ENCODE peak calls at places on chromosome X, in ten cellular contexts. E, Z, Q, W, N, H, D, Y, X and O are unnamed samples.

GRCh38 chrX:27890611-27891010 is 82.8 kb downstream of the MAGEB10 start:
- DNase-seq in E (no peak), Z (peak), Q (no peak), W (peak), N (no peak), H (peak), D (no peak), Y (no peak), X (no peak), O (no peak)

GRCh38 chrX:129678176-129678880 is 23.6 kb upstream of the APLN start:
- DNase-seq in E (peak), Z (no peak), Q (peak), W (no peak), N (peak), H (peak), D (peak), Y (peak), X (peak), O (no peak)

GRCh38 chrX:154398668-154399526 is 720 bp downstream of the RPL10 start:
- DNase-seq in E (peak), Z (peak), Q (peak), W (peak), N (peak), H (peak), D (peak), Y (peak), X (peak), O (no peak)

GRCh38 chrX:11267311-11267910 is 25.8 kb upstream of the AMELX start:
- DNase-seq in E (no peak), Z (no peak), Q (no peak), W (peak), N (no peak), H (peak), D (no peak), Y (no peak), X (no peak), O (no peak)

GRCh38 chrX:11113731-11114130 is 2.6 kb downstream of the HCCS start:
- DNase-seq in E (no peak), Z (no peak), Q (no peak), W (no peak), N (no peak), H (peak), D (no peak), Y (no peak), X (no peak), O (no peak)

GRCh38 chrX:130121505-130121800 is 11.2 kb upstream of the ELF4 start:
- DNase-seq in E (no peak), Z (no peak), Q (no peak), W (no peak), N (no peak), H (no peak), D (no peak), Y (no peak), X (no peak), O (no peak)

GRCh38 chrX:16822723-16823122 is 36.5 kb downstream of the TXLNG start:
- DNase-seq in E (no peak), Z (peak), Q (no peak), W (peak), N (no peak), H (peak), D (no peak), Y (no peak), X (no peak), O (no peak)

GRCh38 chrX:24982306-24982965 is 33.3 kb downstream of the ARX start:
- DNase-seq in E (no peak), Z (peak), Q (no peak), W (peak), N (no peak), H (peak), D (no peak), Y (no peak), X (no peak), O (no peak)

GRCh38 chrX:149682956-149683947 is 28.6 kb upstream of the MAGEA11 start:
- DNase-seq in E (no peak), Z (no peak), Q (no peak), W (no peak), N (no peak), H (no peak), D (no peak), Y (no peak), X (no peak), O (no peak)

GRCh38 chrX:13029831-13030771 is 14.3 kb downstream of the FAM9C start:
- DNase-seq in E (no peak), Z (no peak), Q (no peak), W (no peak), N (peak), H (no peak), D (peak), Y (no peak), X (no peak), O (no peak)

GRCh38 chrX:65677954-65678469 is 10.6 kb downstream of the MSN start:
- DNase-seq in E (no peak), Z (peak), Q (no peak), W (peak), N (peak), H (peak), D (peak), Y (no peak), X (no peak), O (no peak)

GRCh38 chrX:56764153-56764974 is 35.3 kb downstream of the NBDY start:
- DNase-seq in E (peak), Z (peak), Q (peak), W (peak), N (peak), H (peak), D (peak), Y (no peak), X (peak), O (peak)

GRCh38 chrX:291411-291901 is 10.3 kb downstream of the PLCXD1 start:
- DNase-seq in E (no peak), Z (no peak), Q (no peak), W (no peak), N (no peak), H (no peak), D (no peak), Y (peak), X (no peak), O (no peak)

GRCh38 chrX:69070949-69071650 is 94.2 kb downstream of the PJA1 start:
- DNase-seq in E (peak), Z (peak), Q (no peak), W (no peak), N (peak), H (no peak), D (peak), Y (no peak), X (no peak), O (no peak)

GRCh38 chrX:151633157-151633556 is 62.1 kb upstream of the PRRG3 start:
- DNase-seq in E (no peak), Z (no peak), Q (no peak), W (no peak), N (no peak), H (no peak), D (no peak), Y (no peak), X (no peak), O (no peak)

GRCh38 chrX:151873096-151873495 is 39.6 kb upstream of the MAGEA4 start:
- DNase-seq in E (no peak), Z (peak), Q (no peak), W (peak), N (no peak), H (no peak), D (no peak), Y (no peak), X (no peak), O (no peak)

GRCh38 chrX:63128509-63128908 is 222.6 kb downstream of the SPIN4 start:
- DNase-seq in E (no peak), Z (peak), Q (no peak), W (peak), N (peak), H (peak), D (no peak), Y (no peak), X (no peak), O (no peak)

GRCh38 chrX:108224727-108225455 is 133.3 kb downstream of the ATG4A start:
- DNase-seq in E (no peak), Z (peak), Q (no peak), W (peak), N (peak), H (peak), D (no peak), Y (no peak), X (no peak), O (no peak)

GRCh38 chrX:19544693-19545305 is 29.5 kb upstream of the MAP3K15 start:
- DNase-seq in E (peak), Z (peak), Q (peak), W (peak), N (peak), H (peak), D (peak), Y (no peak), X (no peak), O (no peak)

GRCh38 chrX:107968623-107969022 is 13.5 kb downstream of the TEX13B start:
- DNase-seq in E (no peak), Z (no peak), Q (no peak), W (peak), N (no peak), H (no peak), D (no peak), Y (no peak), X (no peak), O (no peak)

GRCh38 chrX:32871636-32872035 is 339.7 kb downstream of the DMD start:
- DNase-seq in E (no peak), Z (no peak), Q (no peak), W (no peak), N (no peak), H (no peak), D (no peak), Y (no peak), X (no peak), O (no peak)

GRCh38 chrX:101485212-101486064 is at the start of gene ARMCX4:
- DNase-seq in E (peak), Z (peak), Q (no peak), W (peak), N (peak), H (peak), D (peak), Y (peak), X (peak), O (no peak)

GRCh38 chrX:134431894-134432293 is 28.1 kb upstream of the HPRT1 start:
- DNase-seq in E (no peak), Z (peak), Q (no peak), W (peak), N (no peak), H (peak), D (no peak), Y (no peak), X (no peak), O (no peak)

GRCh38 chrX:77085372-77085771 is 361.8 kb upstream of the FGF16 start:
- DNase-seq in E (no peak), Z (no peak), Q (no peak), W (no peak), N (no peak), H (no peak), D (no peak), Y (no peak), X (no peak), O (no peak)

GRCh38 chrX:20517565-20517964 is 250.9 kb upstream of the RPS6KA3 start:
- DNase-seq in E (peak), Z (peak), Q (no peak), W (peak), N (no peak), H (peak), D (no peak), Y (no peak), X (no peak), O (no peak)

GRCh38 chrX:155857561-155857960 is 23.6 kb upstream of the VAMP7 start:
- DNase-seq in E (no peak), Z (peak), Q (no peak), W (peak), N (no peak), H (no peak), D (no peak), Y (no peak), X (no peak), O (no peak)

GRCh38 chrX:129653985-129654651 is 638 bp downstream of the APLN start:
- DNase-seq in E (peak), Z (no peak), Q (no peak), W (no peak), N (no peak), H (no peak), D (no peak), Y (no peak), X (no peak), O (no peak)

GRCh38 chrX:39174761-39175417 is 373.6 kb downstream of the MID1IP1 start:
- DNase-seq in E (no peak), Z (peak), Q (no peak), W (peak), N (peak), H (no peak), D (no peak), Y (peak), X (no peak), O (no peak)

GRCh38 chrX:150504399-150505186 is 63.8 kb upstream of the MTM1 start:
- DNase-seq in E (no peak), Z (peak), Q (no peak), W (peak), N (no peak), H (peak), D (no peak), Y (no peak), X (no peak), O (no peak)

GRCh38 chrX:123481908-123482873 is 250.7 kb downstream of the THOC2 start:
- DNase-seq in E (no peak), Z (peak), Q (no peak), W (peak), N (no peak), H (peak), D (no peak), Y (no peak), X (no peak), O (no peak)
- TF ChIP-seq CTCF in E (no peak), Z (no peak), Q (no peak), W (no peak), N (no peak), H (peak), D (no peak), Y (no peak), X (no peak), O (no peak)

DNA sequence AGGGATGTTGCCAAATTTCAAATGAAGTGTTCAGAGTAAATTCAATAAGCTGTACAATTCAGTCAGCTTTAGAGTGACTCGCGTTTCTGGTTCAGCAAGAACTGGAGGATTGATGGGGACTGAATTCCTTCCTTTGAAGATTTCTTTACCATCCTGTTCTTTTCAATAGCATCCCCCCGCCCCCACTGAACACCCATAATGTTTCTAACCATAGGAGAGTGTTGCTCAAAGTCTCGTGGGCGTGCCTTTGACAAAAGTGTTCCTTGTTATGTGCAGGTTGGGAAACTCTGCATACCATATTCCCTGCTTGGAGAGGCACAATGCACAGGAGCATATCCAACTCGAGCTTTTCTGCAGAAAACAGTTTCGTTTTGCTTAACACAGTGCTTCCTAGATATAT is 323.5 kb upstream of the CASK start:
- DNase-seq in E (no peak), Z (peak), Q (peak), W (no peak), N (no peak), H (peak), D (no peak), Y (peak), X (no peak), O (no peak)
- H3K4me3 ChIP-seq in E (no peak), Z (no peak), Q (no peak), W (no peak), N (no peak), H (peak), D (no peak), Y (peak), X (no peak), O (no peak)

GRCh38 chrX:111262086-111262485 is 8.2 kb downstream of the CAPN6 start:
- DNase-seq in E (no peak), Z (no peak), Q (no peak), W (peak), N (no peak), H (peak), D (no peak), Y (no peak), X (no peak), O (no peak)

GRCh38 chrX:111270339-111270738 is at the start of gene CAPN6:
- DNase-seq in E (no peak), Z (peak), Q (no peak), W (peak), N (peak), H (peak), D (no peak), Y (no peak), X (no peak), O (no peak)

GRCh38 chrX:111259559-111259958 is 10.7 kb downstream of the CAPN6 start:
- DNase-seq in E (peak), Z (no peak), Q (no peak), W (no peak), N (no peak), H (no peak), D (no peak), Y (no peak), X (no peak), O (no peak)

GRCh38 chrX:111264397-111264796 is 5.9 kb downstream of the CAPN6 start:
- DNase-seq in E (no peak), Z (no peak), Q (no peak), W (no peak), N (no peak), H (no peak), D (no peak), Y (no peak), X (no peak), O (no peak)

DNA sequence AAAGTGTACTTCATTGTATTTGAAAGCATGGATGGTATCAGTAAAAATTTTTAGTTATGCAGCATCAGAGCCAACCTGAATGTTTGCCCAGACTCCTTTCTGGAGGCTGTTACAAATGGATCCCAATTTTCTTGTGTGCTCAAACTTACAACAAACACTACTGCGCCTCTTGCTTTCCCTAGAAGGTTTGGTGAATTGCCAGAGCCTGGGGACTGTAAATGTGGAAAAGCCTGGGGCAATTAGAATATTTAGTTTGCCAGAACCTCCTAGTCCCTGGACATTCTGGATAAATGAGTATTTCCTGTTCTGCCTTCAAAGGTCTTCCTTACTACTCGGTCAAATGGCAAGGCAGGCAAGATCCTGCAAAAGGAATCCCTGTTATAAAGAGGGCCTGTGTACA is 4.8 kb downstream of the CAPN6 start:
- DNase-seq in E (no peak), Z (no peak), Q (no peak), W (no peak), N (no peak), H (no peak), D (no peak), Y (no peak), X (no peak), O (no peak)
- TF ChIP-seq CTCF in E (no peak), Z (no peak), Q (no peak), W (no peak), N (no peak), H (no peak), D (no peak), Y (no peak), X (no peak), O (no peak)

GRCh38 chrX:45184211-45184610 is 16.5 kb downstream of the DIPK2B start:
- DNase-seq in E (no peak), Z (no peak), Q (no peak), W (no peak), N (no peak), H (no peak), D (no peak), Y (no peak), X (no peak), O (no peak)

GRCh38 chrX:45187731-45188130 is 12.9 kb downstream of the DIPK2B start:
- DNase-seq in E (no peak), Z (no peak), Q (no peak), W (no peak), N (no peak), H (no peak), D (no peak), Y (no peak), X (no peak), O (no peak)

GRCh38 chrX:45191383-45191782 is 9.3 kb downstream of the DIPK2B start:
- DNase-seq in E (no peak), Z (no peak), Q (no peak), W (no peak), N (no peak), H (no peak), D (no peak), Y (no peak), X (no peak), O (no peak)

GRCh38 chrX:45191820-45192409 is 8.8 kb downstream of the DIPK2B start:
- DNase-seq in E (no peak), Z (no peak), Q (no peak), W (no peak), N (no peak), H (no peak), D (peak), Y (no peak), X (no peak), O (no peak)

GRCh38 chrX:45186643-45187026 is 14.0 kb downstream of the DIPK2B start:
- DNase-seq in E (no peak), Z (no peak), Q (no peak), W (no peak), N (no peak), H (no peak), D (no peak), Y (no peak), X (no peak), O (no peak)
- H3K4me3 ChIP-seq in E (no peak), Z (peak), Q (no peak), W (no peak), N (no peak), H (no peak), D (peak), Y (peak), X (no peak), O (no peak)

GRCh38 chrX:83934220-83934619 is 73.3 kb downstream of the CYLC1 start:
- DNase-seq in E (no peak), Z (no peak), Q (no peak), W (no peak), N (no peak), H (no peak), D (no peak), Y (no peak), X (no peak), O (no peak)
- TF ChIP-seq CTCF in E (peak), Z (no peak), Q (no peak), W (peak), N (no peak), H (no peak), D (no peak), Y (no peak), X (no peak), O (no peak)

GRCh38 chrX:72110051-72110926 is 21.4 kb downstream of the RTL5 start:
- DNase-seq in E (no peak), Z (no peak), Q (no peak), W (peak), N (no peak), H (no peak), D (no peak), Y (no peak), X (no peak), O (no peak)
- H3K4me3 ChIP-seq in E (no peak), Z (no peak), Q (no peak), W (no peak), N (no peak), H (no peak), D (no peak), Y (no peak), X (no peak), O (no peak)

DNA sequence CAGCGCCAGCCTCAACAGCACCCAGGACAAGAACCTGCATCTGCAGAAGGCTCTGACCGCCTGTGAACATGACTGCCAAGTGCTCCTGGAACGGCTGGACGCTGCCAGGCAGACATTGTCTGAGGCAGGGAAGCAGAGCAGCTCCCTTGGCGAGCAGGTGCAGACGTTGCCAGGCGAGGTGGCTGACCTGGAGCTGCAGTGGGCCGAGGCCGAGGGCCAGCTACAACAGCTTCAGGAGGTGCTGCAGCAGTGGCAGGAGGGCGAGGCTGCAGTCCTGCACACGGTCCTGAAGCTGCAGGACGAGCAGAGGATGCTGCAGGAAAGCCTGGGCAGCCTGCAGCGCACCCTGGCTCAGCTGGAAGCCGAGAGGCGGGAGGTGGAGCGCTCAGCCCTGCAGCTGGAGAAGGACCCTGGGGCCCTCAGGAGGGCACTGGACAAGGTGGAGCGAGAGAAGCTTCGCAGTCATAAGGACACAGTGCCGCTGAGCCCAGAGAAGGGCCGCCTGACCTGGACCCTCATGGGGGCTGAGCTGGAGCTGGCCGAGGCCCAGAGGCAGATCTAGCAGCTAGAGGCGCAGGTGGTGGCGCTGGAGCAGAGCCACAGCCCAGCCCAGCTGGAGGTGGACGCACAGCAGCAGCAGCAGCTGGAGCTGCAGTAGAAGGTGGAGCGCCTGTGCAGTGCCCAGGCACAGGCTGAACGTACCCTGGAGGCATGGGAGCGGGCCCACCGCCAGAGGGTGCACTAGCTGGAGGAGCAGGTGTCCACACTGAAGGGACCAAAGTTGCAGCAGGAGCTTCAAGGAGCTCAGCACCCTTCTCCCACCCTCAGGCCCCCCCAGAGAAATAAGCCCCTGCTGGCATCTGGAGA is 16.4 kb downstream of the SMIM10L2A start:
- DNase-seq in E (no peak), Z (no peak), Q (no peak), W (no peak), N (no peak), H (no peak), D (no peak), Y (no peak), X (no peak), O (no peak)
- TF ChIP-seq CTCF in E (no peak), Z (no peak), Q (no peak), W (no peak), N (no peak), H (no peak), D (no peak), Y (no peak), X (peak), O (peak)